ENCODE peak calls at places on chromosomes 12 and 14, in nine cellular contexts. W, A, N, X, L, R, Q, Z and J are unnamed samples.

GRCh38 chr12:95731519-95731958 is 59.0 kb downstream of the NTN4 start:
- DNase-seq in W (no peak), R (no peak), A (peak; percentile 29), X (no peak), Q (no peak), L (no peak), N (no peak), Z (no peak), J (no peak)

GRCh38 chr14:73633115-73633514 is 11.7 kb upstream of the DNAL1 start:
- DNase-seq in Z (no peak), W (no peak), Q (no peak), L (no peak), R (no peak), A (no peak), N (no peak), X (no peak), J (no peak)

GRCh38 chr14:73758392-73759182 is 44.4 kb upstream of the PNMA1 start:
- DNase-seq in X (peak; percentile 45), W (peak; percentile 76), Z (peak; percentile 83), Q (peak; percentile 63), N (peak; percentile 76), L (peak; percentile 77), R (peak; percentile 44), A (peak; percentile 85), J (peak; percentile 75)

GRCh38 chr12:98532687-98533304 is 17.4 kb downstream of the TMPO start:
- DNase-seq in Q (peak; percentile 77), Z (peak; percentile 48), N (peak; percentile 74), A (peak; percentile 63), X (peak; percentile 71), W (no peak), L (no peak), R (peak; percentile 59), J (no peak)

GRCh38 chr12:62466596-62467411 is at the start of gene MON2:
- DNase-seq in Z (peak; percentile 93), A (peak; percentile 89), Q (peak; percentile 81), X (peak; percentile 68), W (peak; percentile 89), N (peak; percentile 81), L (peak; percentile 85), R (peak; percentile 78), J (peak; percentile 91)

GRCh38 chr12:53102883-53103807 is at the start of gene SOAT2:
- DNase-seq in L (no peak), N (no peak), Z (no peak), A (peak; percentile 79), W (no peak), R (no peak), Q (no peak), X (no peak), J (no peak)

GRCh38 chr14:45649051-45649450 is 396.0 kb upstream of the MIS18BP1 start:
- DNase-seq in Z (no peak), W (no peak), A (no peak), Q (no peak), R (no peak), X (no peak), N (no peak), L (no peak), J (no peak)

GRCh38 chr14:104940526-104941150 is 16.0 kb downstream of the PLD4 start:
- DNase-seq in R (no peak), A (no peak), Q (no peak), W (no peak), X (no peak), Z (peak; percentile 32), N (peak; percentile 33), L (no peak), J (peak; percentile 2)

GRCh38 chr12:95173392-95174251 is 43.6 kb downstream of the FGD6 start:
- DNase-seq in W (peak; percentile 73), Z (no peak), L (peak; percentile 49), A (no peak), N (peak; percentile 96), R (peak; percentile 73), X (peak; percentile 66), Q (peak; percentile 92), J (no peak)

GRCh38 chr12:7853557-7853956 is 19.2 kb downstream of the SLC2A14 start:
- DNase-seq in W (no peak), Z (no peak), N (no peak), Q (no peak), R (no peak), X (no peak), L (no peak), A (no peak), J (no peak)

GRCh38 chr14:57066887-57067513 is 201.7 kb downstream of the EXOC5 start:
- DNase-seq in Z (peak; percentile 82), N (peak; percentile 36), R (no peak), X (no peak), A (peak; percentile 4), W (no peak), L (peak; percentile 18), Q (peak; percentile 17), J (peak; percentile 85)
- TF ChIP-seq CTCF in Z (peak; percentile 93), N (peak; percentile 78), R (peak; percentile 40), X (peak; percentile 58), A (peak; percentile 73), W (no peak), L (no peak), Q (peak; percentile 65), J (peak; percentile 52)

GRCh38 chr12:105378821-105379400 is 48.4 kb downstream of the C12orf75 start:
- DNase-seq in W (no peak), L (no peak), Z (no peak), X (no peak), Q (peak; percentile 24), A (peak; percentile 21), N (peak; percentile 40), R (no peak), J (peak; percentile 25)
- TF ChIP-seq CTCF in W (no peak), L (no peak), Z (peak; percentile 20), X (peak; percentile 62), Q (peak; percentile 39), A (peak; percentile 55), N (peak; percentile 61), R (peak; percentile 25), J (no peak)

GRCh38 chr14:76827696-76828301 is 1.6 kb downstream of the LRRC74A start:
- DNase-seq in L (no peak), X (no peak), N (no peak), R (no peak), A (no peak), Z (no peak), W (no peak), Q (peak; percentile 41), J (no peak)

GRCh38 chr14:76829016-76829365 is 2.8 kb downstream of the LRRC74A start:
- DNase-seq in A (no peak), W (no peak), Z (no peak), R (no peak), X (no peak), N (no peak), L (no peak), Q (peak; percentile 64), J (no peak)

GRCh38 chr14:76826122-76826521 is at the start of gene LRRC74A:
- DNase-seq in N (no peak), X (no peak), Z (no peak), R (no peak), L (no peak), A (no peak), W (no peak), Q (no peak), J (no peak)

GRCh38 chr14:76829650-76830421 is 3.6 kb downstream of the LRRC74A start:
- DNase-seq in Q (peak; percentile 77), A (no peak), W (no peak), L (peak; percentile 50), N (no peak), R (peak; percentile 34), X (no peak), Z (peak; percentile 59), J (peak; percentile 43)

GRCh38 chr14:76828339-76829015 is 2.3 kb downstream of the LRRC74A start:
- DNase-seq in N (no peak), Z (no peak), R (no peak), X (no peak), Q (peak; percentile 18), A (no peak), W (no peak), L (no peak), J (no peak)
- TF ChIP-seq CTCF in N (no peak), Z (no peak), R (no peak), X (no peak), Q (no peak), A (no peak), W (no peak), L (no peak), J (no peak)

GRCh38 chr14:24251880-24252288 is 9.5 kb upstream of the TINF2 start:
- DNase-seq in Q (peak; percentile 54), R (peak; percentile 38), W (no peak), X (peak; percentile 38), A (no peak), L (no peak), Z (no peak), N (peak; percentile 32), J (no peak)
- TF ChIP-seq CTCF in Q (peak; percentile 34), R (peak; percentile 33), W (no peak), X (peak; percentile 43), A (no peak), L (no peak), Z (no peak), N (peak; percentile 23), J (no peak)

GRCh38 chr14:59632381-59632780 is 55.8 kb upstream of the CCDC175 start:
- DNase-seq in Z (peak; percentile 74), W (no peak), N (peak; percentile 67), R (no peak), L (peak; percentile 16), Q (peak; percentile 49), X (no peak), A (peak; percentile 15), J (peak; percentile 72)
- TF ChIP-seq CTCF in Z (peak; percentile 74), W (no peak), N (peak; percentile 81), R (peak; percentile 43), L (peak; percentile 58), Q (peak; percentile 69), X (peak; percentile 73), A (peak; percentile 68), J (peak; percentile 76)

GRCh38 chr14:80927385-80927989 is 14.1 kb downstream of the CEP128 start:
- DNase-seq in N (no peak), X (no peak), R (no peak), Q (no peak), W (no peak), Z (no peak), L (no peak), A (no peak), J (no peak)
- TF ChIP-seq CTCF in N (peak; percentile 24), X (peak; percentile 48), R (no peak), Q (no peak), W (no peak), Z (peak; percentile 35), L (no peak), A (peak; percentile 52), J (peak; percentile 29)

DNA sequence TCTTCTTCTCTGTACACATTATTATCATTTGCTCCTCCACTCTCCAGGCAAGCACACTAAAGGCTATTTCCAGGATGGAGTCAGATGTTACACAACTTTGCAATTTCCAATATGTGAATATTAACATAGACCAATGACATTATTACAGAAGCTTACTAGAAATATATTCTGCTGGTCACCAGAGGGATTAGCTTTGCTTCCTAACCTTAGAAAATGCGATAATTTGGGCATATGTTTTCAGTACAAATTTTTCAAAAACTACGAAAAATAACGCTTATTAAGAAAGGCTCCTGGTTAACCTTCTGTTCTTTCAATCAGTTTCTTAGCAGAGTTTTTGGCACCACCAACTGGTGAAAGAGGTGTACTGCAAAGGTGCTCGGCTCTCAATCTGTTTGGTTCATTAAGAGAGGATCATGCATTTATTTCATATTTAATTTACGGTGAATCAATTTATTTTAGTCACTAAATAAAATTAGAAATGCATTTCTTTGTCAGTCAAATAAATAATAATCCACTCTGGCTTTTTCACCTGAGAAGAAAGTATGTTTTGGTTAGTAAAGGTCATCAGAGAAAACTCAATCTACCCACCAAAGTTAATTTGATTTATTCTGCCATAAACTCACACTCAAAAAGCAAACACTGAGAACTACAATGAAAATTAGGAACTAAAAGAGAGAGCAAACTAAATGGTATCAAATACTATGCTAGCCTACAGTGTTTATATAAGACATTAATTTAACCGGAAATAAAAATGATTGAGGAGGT is 39.2 kb downstream of the EFCAB11 start:
- DNase-seq in W (peak; percentile 64), A (peak; percentile 68), N (peak; percentile 89), Q (peak; percentile 85), L (peak; percentile 59), Z (peak; percentile 62), X (peak; percentile 69), R (peak; percentile 71), J (peak; percentile 72)
- TF ChIP-seq CTCF in W (peak; percentile 62), A (peak; percentile 99), N (peak; percentile 90), Q (peak; percentile 95), L (peak; percentile 87), Z (peak; percentile 98), X (peak; percentile 99), R (peak; percentile 98), J (peak; percentile 93)